ENCODE peak calls at places on chromosomes 12 and 14, in seven cellular contexts. One of them, this sample, is unnamed.
A peak's percentile ranks its signal among the peaks of the same experiment; 100 is the strongest.

GRCh38 chr14:105093426-105094192 is 28.4 kb upstream of the GPR132 start:
- DNase-seq in trophoblast cell: peak; percentile 80
- DNase-seq in IMR-90: peak; percentile 72
- DNase-seq in H9: peak; percentile 92
- DNase-seq in mesendoderm: peak; percentile 89
- DNase-seq in neuronal stem cell: peak; percentile 79
- DNase-seq in mesenchymal stem cell: peak; percentile 75
- DNase-seq in this sample: peak; percentile 92

GRCh38 chr12:6538420-6539275 is 4.3 kb downstream of the GAPDH start:
- DNase-seq in mesenchymal stem cell: peak; percentile 69
- DNase-seq in trophoblast cell: peak; percentile 49
- DNase-seq in IMR-90: peak; percentile 60
- DNase-seq in neuronal stem cell: no peak
- DNase-seq in mesendoderm: peak; percentile 74
- DNase-seq in H9: peak; percentile 74
- DNase-seq in this sample: no peak

GRCh38 chr14:70619708-70620107 is 19.3 kb upstream of the MED6 start:
- DNase-seq in IMR-90: no peak
- DNase-seq in mesendoderm: no peak
- DNase-seq in H9: no peak
- DNase-seq in trophoblast cell: no peak
- DNase-seq in mesenchymal stem cell: no peak
- DNase-seq in neuronal stem cell: no peak
- DNase-seq in this sample: no peak

GRCh38 chr14:89144642-89145041 is 272.4 kb downstream of the FOXN3 start:
- DNase-seq in H9: no peak
- DNase-seq in neuronal stem cell: no peak
- DNase-seq in IMR-90: no peak
- DNase-seq in mesenchymal stem cell: no peak
- DNase-seq in trophoblast cell: no peak
- DNase-seq in mesendoderm: no peak
- DNase-seq in this sample: no peak

GRCh38 chr12:4030938-4031702 is 157.9 kb upstream of the PARP11 start:
- DNase-seq in neuronal stem cell: peak; percentile 95
- DNase-seq in mesendoderm: peak; percentile 99
- DNase-seq in H9: peak; percentile 99
- DNase-seq in trophoblast cell: peak; percentile 99
- DNase-seq in mesenchymal stem cell: peak; percentile 98
- DNase-seq in IMR-90: peak; percentile 98
- DNase-seq in this sample: peak; percentile 85

GRCh38 chr12:117105902-117106301 is 6.7 kb upstream of the TESC start:
- DNase-seq in trophoblast cell: no peak
- DNase-seq in H9: no peak
- DNase-seq in mesendoderm: no peak
- DNase-seq in IMR-90: no peak
- DNase-seq in mesenchymal stem cell: no peak
- DNase-seq in neuronal stem cell: no peak
- DNase-seq in this sample: no peak

GRCh38 chr12:88617352-88617751 is 37.1 kb upstream of the KITLG start:
- DNase-seq in neuronal stem cell: no peak
- DNase-seq in mesendoderm: no peak
- DNase-seq in H9: no peak
- DNase-seq in trophoblast cell: no peak
- DNase-seq in mesenchymal stem cell: no peak
- DNase-seq in IMR-90: no peak
- DNase-seq in this sample: no peak

GRCh38 chr14:104677506-104678332 is 11.7 kb upstream of the INF2 start:
- DNase-seq in neuronal stem cell: peak; percentile 59
- DNase-seq in H9: peak; percentile 83
- DNase-seq in IMR-90: peak; percentile 81
- DNase-seq in mesendoderm: peak; percentile 95
- DNase-seq in mesenchymal stem cell: peak; percentile 91
- DNase-seq in trophoblast cell: peak; percentile 81
- DNase-seq in this sample: no peak

GRCh38 chr12:116276433-116277216 is 868 bp downstream of the MED13L start:
- DNase-seq in H9: no peak
- DNase-seq in mesenchymal stem cell: peak; percentile 77
- DNase-seq in mesendoderm: peak; percentile 80
- DNase-seq in neuronal stem cell: peak; percentile 55
- DNase-seq in trophoblast cell: peak; percentile 82
- DNase-seq in IMR-90: peak; percentile 59
- DNase-seq in this sample: no peak

GRCh38 chr12:120536064-120536791 is 2.1 kb downstream of the RNF10 start:
- DNase-seq in mesendoderm: no peak
- DNase-seq in mesenchymal stem cell: no peak
- DNase-seq in H9: no peak
- DNase-seq in IMR-90: no peak
- DNase-seq in trophoblast cell: peak; percentile 66
- DNase-seq in neuronal stem cell: no peak
- DNase-seq in this sample: no peak

GRCh38 chr12:131239384-131240094 is 285.8 kb downstream of the ADGRD1 start:
- DNase-seq in mesendoderm: no peak
- DNase-seq in trophoblast cell: no peak
- DNase-seq in mesenchymal stem cell: no peak
- DNase-seq in H9: no peak
- DNase-seq in neuronal stem cell: no peak
- DNase-seq in IMR-90: no peak
- DNase-seq in this sample: no peak

GRCh38 chr12:31412292-31412801 is 86.4 kb upstream of the SINHCAF start:
- DNase-seq in trophoblast cell: no peak
- DNase-seq in neuronal stem cell: no peak
- DNase-seq in mesendoderm: peak; percentile 10
- DNase-seq in IMR-90: no peak
- DNase-seq in H9: no peak
- DNase-seq in mesenchymal stem cell: no peak
- DNase-seq in this sample: no peak

GRCh38 chr12:114403044-114403689 is 2.8 kb downstream of the TBX5 start:
- DNase-seq in mesenchymal stem cell: no peak
- DNase-seq in H9: peak; percentile 94
- DNase-seq in mesendoderm: peak; percentile 92
- DNase-seq in neuronal stem cell: peak; percentile 70
- DNase-seq in trophoblast cell: no peak
- DNase-seq in IMR-90: peak; percentile 69
- DNase-seq in this sample: peak; percentile 54

GRCh38 chr14:101735453-101735852 is 26.1 kb upstream of the PPP2R5C start:
- DNase-seq in IMR-90: no peak
- DNase-seq in trophoblast cell: no peak
- DNase-seq in mesenchymal stem cell: no peak
- DNase-seq in H9: no peak
- DNase-seq in mesendoderm: no peak
- DNase-seq in neuronal stem cell: no peak
- DNase-seq in this sample: no peak

DNA sequence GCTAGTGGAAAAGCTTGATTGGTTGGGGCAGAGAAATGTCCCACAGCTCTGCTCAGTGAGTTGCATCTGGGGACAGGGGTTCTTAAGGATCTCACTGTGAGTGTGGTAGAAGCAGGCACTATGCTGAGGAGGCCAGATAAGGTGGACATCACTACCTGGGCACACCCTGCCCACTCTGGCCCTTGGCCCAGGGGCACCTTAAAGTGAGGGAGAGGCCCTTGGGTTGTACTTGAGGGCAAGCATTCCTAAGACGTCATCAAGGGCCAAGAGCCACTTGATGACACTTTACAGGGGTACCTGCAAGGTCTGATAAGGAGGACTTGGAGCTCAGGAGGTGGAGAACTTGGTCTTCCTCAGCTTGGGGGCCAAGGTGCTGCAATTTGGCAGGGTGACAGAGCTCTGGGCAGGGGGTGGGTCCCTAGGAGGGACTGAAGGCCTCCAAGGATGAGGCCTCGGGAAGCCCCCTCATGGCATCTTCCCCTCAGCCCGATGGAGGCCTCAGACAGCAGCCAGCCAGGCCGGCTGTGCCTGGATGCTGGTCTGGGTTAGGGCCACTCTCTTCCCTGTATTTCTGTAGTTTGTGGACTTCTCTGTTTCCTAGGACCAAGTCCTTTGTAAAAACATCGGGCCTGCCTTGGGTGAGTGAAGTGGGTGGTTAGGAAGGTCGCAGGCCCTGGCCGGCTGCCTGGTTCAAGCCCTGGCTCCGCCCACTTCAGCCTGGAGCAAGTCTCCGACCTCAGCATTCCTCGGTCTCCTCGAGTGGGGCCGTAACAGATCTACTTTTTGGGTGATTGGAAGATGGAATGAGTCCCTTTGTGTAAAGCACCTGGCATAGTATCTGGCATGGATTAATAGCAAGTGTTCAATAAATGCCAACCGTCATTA is 24.8 kb downstream of the GPR68 start:
- DNase-seq in H9: no peak
- DNase-seq in mesenchymal stem cell: no peak
- DNase-seq in trophoblast cell: no peak
- DNase-seq in mesendoderm: no peak
- DNase-seq in neuronal stem cell: no peak
- DNase-seq in IMR-90: no peak
- DNase-seq in this sample: no peak
- H3K18ac ChIP-seq in H9: no peak overlapping the region
- H3K18ac ChIP-seq in mesenchymal stem cell: no peak overlapping the region
- H3K18ac ChIP-seq in trophoblast cell: no peak overlapping the region
- H3K18ac ChIP-seq in mesendoderm: no peak overlapping the region
- H3K18ac ChIP-seq in neuronal stem cell: no peak overlapping the region
- H3K18ac ChIP-seq in IMR-90: no peak overlapping the region
- H3K18ac ChIP-seq in this sample: no peak overlapping the region

GRCh38 chr14:85909581-85909980 is 379.6 kb downstream of the FLRT2 start:
- DNase-seq in trophoblast cell: no peak
- DNase-seq in mesendoderm: no peak
- DNase-seq in H9: no peak
- DNase-seq in mesenchymal stem cell: no peak
- DNase-seq in IMR-90: no peak
- DNase-seq in neuronal stem cell: no peak
- DNase-seq in this sample: no peak
- H3K18ac ChIP-seq in trophoblast cell: no peak overlapping the region
- H3K18ac ChIP-seq in mesendoderm: no peak overlapping the region
- H3K18ac ChIP-seq in H9: no peak overlapping the region
- H3K18ac ChIP-seq in mesenchymal stem cell: no peak overlapping the region
- H3K18ac ChIP-seq in IMR-90: no peak overlapping the region
- H3K18ac ChIP-seq in neuronal stem cell: no peak overlapping the region
- H3K18ac ChIP-seq in this sample: no peak overlapping the region

DNA sequence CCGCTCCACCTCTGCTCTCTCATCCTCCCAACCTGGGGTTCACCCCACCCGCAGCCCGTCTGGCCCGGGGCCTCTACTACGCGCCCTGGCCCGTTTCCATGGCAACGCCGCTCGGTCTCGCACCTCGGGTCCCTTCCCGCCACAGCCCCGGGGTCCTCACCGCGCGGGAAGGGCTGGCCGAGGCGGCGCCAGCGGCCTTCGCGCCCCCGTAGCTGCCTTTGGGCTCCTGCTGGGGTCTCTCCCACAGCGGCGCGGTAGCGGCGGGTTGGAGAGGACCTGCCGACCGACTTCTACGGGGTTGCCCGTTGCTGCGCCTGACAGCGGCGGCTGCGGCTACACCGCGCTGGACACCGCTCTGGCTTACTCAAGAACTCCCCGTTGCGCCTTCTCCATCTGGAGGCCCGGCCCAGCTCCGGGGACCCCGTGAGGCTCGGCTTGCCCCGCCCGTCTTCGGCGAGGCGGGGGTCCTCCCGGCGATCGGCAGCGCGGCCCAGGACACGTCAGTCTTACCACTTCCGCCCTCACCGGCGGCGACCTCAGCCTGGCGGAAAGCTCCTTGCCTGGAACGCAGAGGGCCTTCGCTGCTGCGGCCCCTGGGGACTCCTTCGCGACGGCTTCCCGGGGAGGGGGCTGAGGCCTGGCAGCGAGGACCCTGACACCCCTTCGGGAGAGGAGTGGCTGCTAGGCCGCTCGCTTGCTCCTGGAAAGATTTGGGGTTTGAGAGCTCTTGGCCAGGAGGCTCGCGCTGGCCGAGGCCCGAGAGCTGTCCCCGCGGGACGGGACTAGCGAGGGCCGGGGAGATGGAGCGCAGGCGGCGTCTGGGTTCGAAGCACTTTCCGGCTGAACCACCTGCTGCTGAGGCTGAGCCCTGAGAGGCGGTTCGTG is at the start of gene TM9SF1:
- DNase-seq in H9: peak; percentile 89
- DNase-seq in mesenchymal stem cell: peak; percentile 91
- DNase-seq in mesendoderm: peak; percentile 94
- DNase-seq in IMR-90: peak; percentile 87
- DNase-seq in trophoblast cell: peak; percentile 80
- DNase-seq in neuronal stem cell: peak; percentile 71
- DNase-seq in this sample: peak; percentile 93
- H3K18ac ChIP-seq in H9: peak within 1 kb of the TSS; percentile 87
- H3K18ac ChIP-seq in mesenchymal stem cell: peak within 1 kb of the TSS; percentile 99
- H3K18ac ChIP-seq in mesendoderm: peak within 1 kb of the TSS; percentile 71
- H3K18ac ChIP-seq in IMR-90: peak within 1 kb of the TSS; percentile 81
- H3K18ac ChIP-seq in trophoblast cell: peak within 1 kb of the TSS; percentile 87
- H3K18ac ChIP-seq in neuronal stem cell: peak within 1 kb of the TSS; percentile 100
- H3K18ac ChIP-seq in this sample: peak within 1 kb of the TSS; percentile 93

GRCh38 chr14:22188346-22188745 is 400.7 kb downstream of the DAD1 start:
- DNase-seq in H9: no peak
- DNase-seq in trophoblast cell: no peak
- DNase-seq in mesendoderm: no peak
- DNase-seq in IMR-90: peak; percentile 85
- DNase-seq in mesenchymal stem cell: no peak
- DNase-seq in neuronal stem cell: no peak
- DNase-seq in this sample: no peak

GRCh38 chr14:22180045-22180444 is 409.0 kb downstream of the DAD1 start:
- DNase-seq in trophoblast cell: no peak
- DNase-seq in mesenchymal stem cell: no peak
- DNase-seq in IMR-90: no peak
- DNase-seq in mesendoderm: no peak
- DNase-seq in neuronal stem cell: no peak
- DNase-seq in H9: peak; percentile 46
- DNase-seq in this sample: no peak

GRCh38 chr14:22179190-22179589 is 409.8 kb downstream of the DAD1 start:
- DNase-seq in IMR-90: peak; percentile 10
- DNase-seq in mesenchymal stem cell: no peak
- DNase-seq in neuronal stem cell: no peak
- DNase-seq in H9: no peak
- DNase-seq in mesendoderm: no peak
- DNase-seq in trophoblast cell: no peak
- DNase-seq in this sample: no peak

GRCh38 chr14:22185191-22185590 is 403.8 kb downstream of the DAD1 start:
- DNase-seq in IMR-90: peak; percentile 69
- DNase-seq in H9: no peak
- DNase-seq in neuronal stem cell: no peak
- DNase-seq in mesenchymal stem cell: peak; percentile 54
- DNase-seq in mesendoderm: no peak
- DNase-seq in trophoblast cell: no peak
- DNase-seq in this sample: no peak

DNA sequence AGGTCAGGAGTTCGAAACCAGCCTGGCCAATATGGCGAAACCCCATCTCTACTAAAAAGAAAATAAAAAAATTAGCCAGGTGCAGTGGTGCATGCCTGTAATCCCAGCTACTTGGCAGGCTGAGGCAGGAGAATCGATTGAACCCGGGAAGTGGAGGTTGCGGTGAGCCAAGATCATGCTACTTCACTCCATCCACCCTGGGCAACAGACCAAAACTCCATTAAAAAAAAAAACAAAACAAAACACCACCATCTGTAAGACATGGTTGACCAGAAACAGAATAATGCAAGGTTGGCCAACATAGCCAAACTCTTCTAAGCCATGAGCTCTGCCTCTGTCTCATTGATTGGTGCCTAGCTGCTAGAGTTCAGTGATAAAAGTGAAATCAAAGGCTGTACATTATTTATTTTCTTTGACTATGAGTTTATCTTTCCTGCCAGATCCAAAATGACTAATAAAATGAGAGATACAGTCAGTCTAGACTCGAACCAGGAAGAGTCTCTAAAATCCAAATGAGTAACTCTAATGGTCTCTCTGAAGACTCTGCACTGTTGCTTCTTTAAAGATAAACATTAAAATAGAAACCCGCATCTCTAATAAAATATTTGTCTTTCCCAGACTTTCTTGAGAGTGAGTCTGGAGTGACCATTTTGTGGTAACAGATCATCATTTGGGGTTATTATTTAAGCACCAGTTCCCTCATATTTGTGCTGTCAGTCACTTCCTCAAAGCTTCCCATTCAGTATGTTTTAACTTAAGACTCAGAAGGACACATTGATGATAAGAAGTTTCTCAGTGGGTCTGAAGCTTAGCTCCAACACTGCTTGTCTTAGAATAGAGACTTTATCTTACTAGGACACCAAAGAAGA is 404.6 kb downstream of the DAD1 start:
- DNase-seq in mesenchymal stem cell: peak; percentile 49
- DNase-seq in mesendoderm: no peak
- DNase-seq in H9: no peak
- DNase-seq in neuronal stem cell: no peak
- DNase-seq in IMR-90: peak; percentile 86
- DNase-seq in trophoblast cell: no peak
- DNase-seq in this sample: no peak
- H3K18ac ChIP-seq in mesenchymal stem cell: no peak overlapping the region
- H3K18ac ChIP-seq in mesendoderm: no peak overlapping the region
- H3K18ac ChIP-seq in H9: no peak overlapping the region
- H3K18ac ChIP-seq in neuronal stem cell: no peak overlapping the region
- H3K18ac ChIP-seq in IMR-90: peak overlapping the region; percentile 45
- H3K18ac ChIP-seq in trophoblast cell: no peak overlapping the region
- H3K18ac ChIP-seq in this sample: no peak overlapping the region

This sample was measured in H1.